ENCODE peak calls at places on chromosomes 12 and 14, in four cellular contexts. T, Y, G and M are unnamed samples.

GRCh38 chr14:42174357-42174756 is 567.7 kb downstream of the LRFN5 start:
- DNase-seq in G (no peak), Y (no peak), T (no peak), M (no peak)

GRCh38 chr14:69008411-69008810 is 29.3 kb upstream of the ACTN1 start:
- DNase-seq in T (no peak), G (no peak), Y (peak), M (no peak)

GRCh38 chr12:111596985-111597730 is 2.0 kb downstream of the ATXN2 start:
- DNase-seq in G (peak), Y (peak), T (no peak), M (peak)

GRCh38 chr12:54197037-54197909 is 8.5 kb upstream of the SMUG1 start:
- DNase-seq in T (no peak), Y (peak), G (no peak), M (no peak)

GRCh38 chr12:62113366-62114011 is 146.7 kb upstream of the USP15 start:
- DNase-seq in Y (no peak), G (no peak), T (no peak), M (no peak)

GRCh38 chr12:55797068-55797467 is 20.5 kb downstream of the SARNP start:
- DNase-seq in G (peak), T (no peak), Y (peak), M (peak)

GRCh38 chr12:51818567-51819300 is 29.8 kb downstream of the FIGNL2 start:
- DNase-seq in T (no peak), G (no peak), Y (peak), M (no peak)

GRCh38 chr14:75452900-75453816 is 25.3 kb downstream of the JDP2 start:
- DNase-seq in Y (peak), T (peak), G (no peak), M (no peak)

GRCh38 chr14:49677643-49678042 is 10.4 kb downstream of the POLE2 start:
- DNase-seq in T (no peak), Y (no peak), G (no peak), M (no peak)

GRCh38 chr12:19894803-19895202 is 455.5 kb downstream of the AEBP2 start:
- DNase-seq in T (no peak), G (peak), Y (peak), M (no peak)

GRCh38 chr12:128078311-128078851 is 188.6 kb upstream of the TMEM132C start:
- DNase-seq in Y (peak), T (no peak), G (no peak), M (no peak)

GRCh38 chr14:33646692-33647260 is 304.1 kb downstream of the EGLN3 start:
- DNase-seq in T (peak), Y (peak), G (no peak), M (no peak)

GRCh38 chr14:105059917-105060565 is 5.2 kb downstream of the GPR132 start:
- DNase-seq in T (no peak), Y (no peak), G (no peak), M (no peak)

GRCh38 chr14:74881425-74882102 is at the start of gene DLST:
- DNase-seq in T (no peak), G (peak), Y (peak), M (peak)

GRCh38 chr12:112303004-112303403 is 79.2 kb downstream of the HECTD4 start:
- DNase-seq in G (peak), T (peak), Y (peak), M (no peak)

GRCh38 chr12:67068204-67068731 is 200.9 kb upstream of the CAND1 start:
- DNase-seq in T (no peak), Y (no peak), G (no peak), M (no peak)

GRCh38 chr12:63844391-63845341 is at the start of gene SRGAP1:
- DNase-seq in G (peak), Y (peak), T (no peak), M (no peak)

GRCh38 chr14:56581041-56581727 is 1.6 kb downstream of the TMEM260 start:
- DNase-seq in Y (no peak), G (peak), T (no peak), M (no peak)

GRCh38 chr14:74574092-74574438 is 38.0 kb downstream of the LTBP2 start:
- DNase-seq in Y (peak), T (no peak), G (no peak), M (peak)

GRCh38 chr14:39266871-39267591 is 33.3 kb downstream of the MIA2 start:
- DNase-seq in Y (peak), G (peak), T (no peak), M (peak)

GRCh38 chr14:77140343-77140936 is 1.2 kb downstream of the ZDHHC22 start:
- DNase-seq in G (no peak), Y (no peak), T (no peak), M (no peak)

GRCh38 chr14:87896393-87897380 is 96.3 kb downstream of the GALC start:
- DNase-seq in T (no peak), G (peak), Y (peak), M (peak)

GRCh38 chr12:123096159-123096558 is 54.7 kb downstream of the PITPNM2 start:
- DNase-seq in Y (peak), T (no peak), G (no peak), M (no peak)

GRCh38 chr14:98622208-98623051 is 649.6 kb downstream of the BCL11B start:
- DNase-seq in Y (peak), G (no peak), T (no peak), M (no peak)

GRCh38 chr14:91376547-91377477 is 40.8 kb downstream of the CCDC88C start:
- DNase-seq in G (no peak), Y (no peak), T (no peak), M (no peak)

GRCh38 chr14:94819531-94819930 is 49.6 kb upstream of the GSC start:
- DNase-seq in T (no peak), G (no peak), Y (no peak), M (no peak)

GRCh38 chr14:94313991-94314655 is 9.0 kb downstream of the SERPINA6 start:
- DNase-seq in T (peak), Y (peak), G (no peak), M (no peak)

GRCh38 chr14:95547626-95548327 is 12.9 kb downstream of the GLRX5 start:
- DNase-seq in T (no peak), Y (peak), G (no peak), M (no peak)

GRCh38 chr12:122891661-122892525 is 4.0 kb downstream of the VPS37B start:
- DNase-seq in T (no peak), G (no peak), Y (peak), M (no peak)